ENCODE peak calls at places on chromosomes 13 and 19, in four cellular contexts. A, M, R and J are unnamed samples.
A peak's percentile ranks its signal among the peaks of the same experiment; 100 is the strongest.

GRCh38 chr19:14023404-14024235 is 4.3 kb upstream of the RLN3 start:
- DNase-seq in A (no peak), M (peak; percentile 59), R (no peak), J (no peak)

GRCh38 chr19:13460045-13460444 is 46.2 kb downstream of the CACNA1A start:
- DNase-seq in R (no peak), A (no peak), M (no peak), J (no peak)

GRCh38 chr13:46530084-46530935 is 22.7 kb upstream of the LRCH1 start:
- DNase-seq in R (no peak), A (peak; percentile 80), M (no peak), J (no peak)

GRCh38 chr19:35901854-35902661 is at the start of gene HCST:
- DNase-seq in M (no peak), A (peak; percentile 22), R (no peak), J (peak; percentile 47)

GRCh38 chr13:57633141-57633949 is 1.8 kb downstream of the PCDH17 start:
- DNase-seq in M (peak; percentile 82), A (no peak), R (no peak), J (no peak)

GRCh38 chr13:39634956-39635355 is 20.5 kb upstream of the COG6 start:
- DNase-seq in A (no peak), R (no peak), M (no peak), J (no peak)

GRCh38 chr13:48232420-48233096 is 448 bp upstream of the ITM2B start:
- DNase-seq in M (no peak), R (no peak), A (no peak), J (no peak)

GRCh38 chr19:6866646-6867255 is 20.6 kb upstream of the ADGRE1 start:
- DNase-seq in R (no peak), A (no peak), M (no peak), J (no peak)

GRCh38 chr13:30138511-30138910 is 168.8 kb downstream of the KATNAL1 start:
- DNase-seq in R (no peak), A (no peak), M (no peak), J (no peak)

GRCh38 chr13:114261328-114261965 is 20.0 kb upstream of the UPF3A start:
- DNase-seq in M (no peak), A (no peak), R (no peak), J (no peak)

GRCh38 chr13:47708386-47708785 is 292.7 kb downstream of the SUCLA2 start:
- DNase-seq in A (peak; percentile 17), M (no peak), R (no peak), J (no peak)

GRCh38 chr13:55214851-55215345 is 1925.8 kb upstream of the PRR20A start:
- DNase-seq in M (no peak), A (no peak), R (no peak), J (no peak)

GRCh38 chr19:33703821-33704220 is 82.1 kb downstream of the CHST8 start:
- DNase-seq in A (no peak), R (no peak), M (peak; percentile 12), J (no peak)

GRCh38 chr19:8611890-8612806 is 1.6 kb upstream of the ADAMTS10 start:
- DNase-seq in R (no peak), M (peak; percentile 83), A (peak; percentile 19), J (no peak)

GRCh38 chr19:30327331-30327730 is 44.9 kb upstream of the ZNF536 start:
- DNase-seq in R (no peak), A (no peak), M (no peak), J (no peak)

GRCh38 chr13:28584873-28585317 is 74.0 kb upstream of the POMP start:
- DNase-seq in M (no peak), R (no peak), A (peak; percentile 82), J (no peak)

GRCh38 chr13:112803422-112803821 is 113.6 kb downstream of the ATP11A start:
- DNase-seq in A (no peak), M (no peak), R (no peak), J (no peak)

GRCh38 chr19:3366761-3367571 is 583 bp downstream of the NFIC start:
- DNase-seq in M (no peak), R (no peak), A (no peak), J (no peak)

GRCh38 chr19:13051581-13052165 is 51.0 kb downstream of the LYL1 start:
- DNase-seq in M (no peak), A (no peak), R (no peak), J (no peak)

GRCh38 chr13:25904830-25905229 is 147.0 kb downstream of the SHISA2 start:
- DNase-seq in M (no peak), R (no peak), A (no peak), J (no peak)

GRCh38 chr19:41298327-41298964 is 11.5 kb upstream of the CCDC97 start:
- DNase-seq in A (peak; percentile 69), R (peak; percentile 20), M (peak; percentile 87), J (peak; percentile 52)

GRCh38 chr13:59531571-59532091 is 632.1 kb downstream of the DIAPH3 start:
- DNase-seq in R (no peak), M (peak; percentile 93), A (no peak), J (no peak)

GRCh38 chr19:14505488-14506239 is 9.7 kb upstream of the GIPC1 start:
- DNase-seq in A (peak; percentile 64), M (peak; percentile 50), R (peak; percentile 33), J (peak; percentile 51)

GRCh38 chr19:5020368-5020767 is 51.5 kb downstream of the KDM4B start:
- DNase-seq in M (no peak), R (no peak), A (no peak), J (no peak)

GRCh38 chr19:31725051-31725450 is 375.8 kb upstream of the TSHZ3 start:
- DNase-seq in A (no peak), M (no peak), R (no peak), J (no peak)

GRCh38 chr19:40716031-40716654 is 543 bp downstream of the COQ8B start:
- DNase-seq in M (peak; percentile 65), R (peak; percentile 80), A (no peak), J (peak; percentile 54)

GRCh38 chr19:5057860-5058259 is 88.9 kb downstream of the KDM4B start:
- DNase-seq in M (no peak), A (no peak), R (no peak), J (no peak)

GRCh38 chr13:29081036-29081435 is 260.9 kb downstream of the MTUS2 start:
- DNase-seq in M (no peak), A (no peak), R (no peak), J (peak; percentile 1)

GRCh38 chr13:97875218-97875617 is 78.3 kb upstream of the IPO5 start:
- DNase-seq in R (no peak), M (peak; percentile 29), A (no peak), J (no peak)

GRCh38 chr19:34794289-34794960 is 21.4 kb upstream of the ZNF599 start:
- DNase-seq in R (no peak), M (no peak), A (no peak), J (no peak)

GRCh38 chr13:40351537-40352384 is 314.7 kb downstream of the FOXO1 start:
- DNase-seq in R (no peak), A (no peak), M (no peak), J (no peak)

GRCh38 chr13:19726611-19727010 is 56.1 kb downstream of the PSPC1 start:
- DNase-seq in M (no peak), R (no peak), A (no peak), J (no peak)

GRCh38 chr13:27979001-27979643 is 9.4 kb downstream of the URAD start:
- DNase-seq in R (no peak), M (no peak), A (no peak), J (no peak)

GRCh38 chr13:98565726-98566577 is 11.0 kb downstream of the STK24 start:
- DNase-seq in R (no peak), A (no peak), M (peak; percentile 69), J (no peak)

GRCh38 chr19:50851620-50852019 is 3.1 kb upstream of the KLK3 start:
- DNase-seq in A (no peak), M (no peak), R (no peak), J (no peak)

GRCh38 chr13:42876810-42877550 is 95.6 kb downstream of the FAM216B start:
- DNase-seq in M (no peak), R (no peak), A (no peak), J (no peak)

GRCh38 chr19:39411006-39411831 is 1.2 kb upstream of the PLEKHG2 start:
- DNase-seq in M (peak; percentile 58), R (no peak), A (no peak), J (no peak)

GRCh38 chr13:109779074-109779473 is 7.3 kb downstream of the IRS2 start:
- DNase-seq in A (no peak), R (no peak), M (no peak), J (peak; percentile 52)